ENCODE peak calls at places on chromosomes 1 and 21, in five cellular contexts. One of them, this sample, is unnamed.

GRCh38 chr21:26451014-26451740 is 121.9 kb downstream of the CYYR1 start:
- DNase-seq in MM.1S: no peak
- DNase-seq in BE2C: no peak
- DNase-seq in cardiac muscle cell: no peak
- DNase-seq in CD8-positive, alpha-beta T cell: no peak
- DNase-seq in this sample: no peak

GRCh38 chr1:30912913-30913652 is 4.5 kb upstream of the SDC3 start:
- DNase-seq in cardiac muscle cell: no peak
- DNase-seq in BE2C: no peak
- DNase-seq in CD8-positive, alpha-beta T cell: no peak
- DNase-seq in MM.1S: no peak
- DNase-seq in this sample: no peak

GRCh38 chr1:173603056-173603591 is at the start of gene SLC9C2:
- DNase-seq in cardiac muscle cell: peak; percentile 63
- DNase-seq in MM.1S: peak; percentile 57
- DNase-seq in CD8-positive, alpha-beta T cell: no peak
- DNase-seq in BE2C: no peak
- DNase-seq in this sample: no peak

GRCh38 chr1:181139631-181140051 is 51.1 kb downstream of the IER5 start:
- DNase-seq in BE2C: no peak
- DNase-seq in cardiac muscle cell: no peak
- DNase-seq in CD8-positive, alpha-beta T cell: no peak
- DNase-seq in MM.1S: no peak
- DNase-seq in this sample: no peak

GRCh38 chr1:10738125-10738746 is 58.2 kb downstream of the CASZ1 start:
- DNase-seq in MM.1S: no peak
- DNase-seq in cardiac muscle cell: no peak
- DNase-seq in BE2C: no peak
- DNase-seq in CD8-positive, alpha-beta T cell: no peak
- DNase-seq in this sample: no peak

GRCh38 chr21:43740497-43741156 is 21.7 kb downstream of the PDXK start:
- DNase-seq in CD8-positive, alpha-beta T cell: no peak
- DNase-seq in BE2C: peak; percentile 70
- DNase-seq in cardiac muscle cell: peak; percentile 87
- DNase-seq in MM.1S: no peak
- DNase-seq in this sample: no peak

GRCh38 chr1:158163000-158163947 is 17.4 kb upstream of the CD1D start:
- DNase-seq in MM.1S: peak; percentile 88
- DNase-seq in CD8-positive, alpha-beta T cell: no peak
- DNase-seq in cardiac muscle cell: no peak
- DNase-seq in BE2C: no peak
- DNase-seq in this sample: peak; percentile 65

GRCh38 chr1:160629286-160630210 is 17.3 kb downstream of the SLAMF1 start:
- DNase-seq in cardiac muscle cell: no peak
- DNase-seq in MM.1S: peak; percentile 78
- DNase-seq in CD8-positive, alpha-beta T cell: peak; percentile 62
- DNase-seq in BE2C: no peak
- DNase-seq in this sample: no peak

GRCh38 chr1:33152685-33153432 is 29.0 kb downstream of the TRIM62 start:
- DNase-seq in CD8-positive, alpha-beta T cell: no peak
- DNase-seq in MM.1S: no peak
- DNase-seq in cardiac muscle cell: no peak
- DNase-seq in BE2C: peak; percentile 92
- DNase-seq in this sample: no peak

GRCh38 chr1:63987014-63987630 is 213.3 kb downstream of the ROR1 start:
- DNase-seq in cardiac muscle cell: no peak
- DNase-seq in MM.1S: no peak
- DNase-seq in BE2C: no peak
- DNase-seq in CD8-positive, alpha-beta T cell: no peak
- DNase-seq in this sample: no peak

GRCh38 chr21:35764077-35764476 is 296.2 kb downstream of the SETD4 start:
- DNase-seq in CD8-positive, alpha-beta T cell: no peak
- DNase-seq in MM.1S: no peak
- DNase-seq in BE2C: no peak
- DNase-seq in cardiac muscle cell: no peak
- DNase-seq in this sample: no peak

GRCh38 chr1:226643167-226643566 is 94.6 kb downstream of the STUM start:
- DNase-seq in MM.1S: no peak
- DNase-seq in BE2C: no peak
- DNase-seq in CD8-positive, alpha-beta T cell: peak; percentile 49
- DNase-seq in cardiac muscle cell: no peak
- DNase-seq in this sample: no peak

GRCh38 chr1:5286244-5286643 is 631.8 kb downstream of the AJAP1 start:
- DNase-seq in BE2C: no peak
- DNase-seq in MM.1S: no peak
- DNase-seq in cardiac muscle cell: no peak
- DNase-seq in CD8-positive, alpha-beta T cell: peak; percentile 47
- DNase-seq in this sample: no peak

GRCh38 chr1:2352341-2353214 is 38.8 kb downstream of the MORN1 start:
- DNase-seq in cardiac muscle cell: no peak
- DNase-seq in CD8-positive, alpha-beta T cell: no peak
- DNase-seq in BE2C: peak; percentile 2
- DNase-seq in MM.1S: no peak
- DNase-seq in this sample: no peak

GRCh38 chr1:58204284-58204683 is 342.2 kb downstream of the OMA1 start:
- DNase-seq in CD8-positive, alpha-beta T cell: no peak
- DNase-seq in BE2C: no peak
- DNase-seq in MM.1S: no peak
- DNase-seq in cardiac muscle cell: no peak
- DNase-seq in this sample: no peak

GRCh38 chr1:23984417-23985186 is 4.5 kb upstream of the SRSF10 start:
- DNase-seq in MM.1S: no peak
- DNase-seq in CD8-positive, alpha-beta T cell: no peak
- DNase-seq in cardiac muscle cell: peak; percentile 61
- DNase-seq in BE2C: peak; percentile 36
- DNase-seq in this sample: no peak

GRCh38 chr1:55131801-55132200 is 83.4 kb downstream of the USP24 start:
- DNase-seq in MM.1S: no peak
- DNase-seq in CD8-positive, alpha-beta T cell: no peak
- DNase-seq in cardiac muscle cell: no peak
- DNase-seq in BE2C: no peak
- DNase-seq in this sample: no peak

GRCh38 chr1:42720868-42721267 is 19.2 kb downstream of the CLDN19 start:
- DNase-seq in cardiac muscle cell: no peak
- DNase-seq in CD8-positive, alpha-beta T cell: no peak
- DNase-seq in MM.1S: no peak
- DNase-seq in BE2C: no peak
- DNase-seq in this sample: no peak

GRCh38 chr1:41498809-41499208 is 14.3 kb upstream of the EDN2 start:
- DNase-seq in CD8-positive, alpha-beta T cell: no peak
- DNase-seq in MM.1S: no peak
- DNase-seq in cardiac muscle cell: no peak
- DNase-seq in BE2C: no peak
- DNase-seq in this sample: no peak

GRCh38 chr1:51487628-51488027 is 31.4 kb downstream of the EPS15 start:
- DNase-seq in CD8-positive, alpha-beta T cell: no peak
- DNase-seq in MM.1S: no peak
- DNase-seq in BE2C: no peak
- DNase-seq in cardiac muscle cell: peak; percentile 52
- DNase-seq in this sample: no peak

GRCh38 chr1:181352695-181353094 is 130.6 kb upstream of the CACNA1E start:
- DNase-seq in CD8-positive, alpha-beta T cell: no peak
- DNase-seq in BE2C: no peak
- DNase-seq in cardiac muscle cell: no peak
- DNase-seq in MM.1S: no peak
- DNase-seq in this sample: no peak

GRCh38 chr1:24743404-24744211 is 1.6 kb upstream of the CLIC4 start:
- DNase-seq in MM.1S: peak; percentile 92
- DNase-seq in BE2C: peak; percentile 61
- DNase-seq in cardiac muscle cell: no peak
- DNase-seq in CD8-positive, alpha-beta T cell: no peak
- DNase-seq in this sample: no peak

GRCh38 chr1:5977494-5978444 is 14.5 kb downstream of the NPHP4 start:
- DNase-seq in cardiac muscle cell: no peak
- DNase-seq in MM.1S: no peak
- DNase-seq in BE2C: no peak
- DNase-seq in CD8-positive, alpha-beta T cell: no peak
- DNase-seq in this sample: no peak

GRCh38 chr1:30512253-30512921 is 211.0 kb downstream of the MATN1 start:
- DNase-seq in BE2C: no peak
- DNase-seq in MM.1S: no peak
- DNase-seq in cardiac muscle cell: no peak
- DNase-seq in CD8-positive, alpha-beta T cell: no peak
- DNase-seq in this sample: no peak

GRCh38 chr1:24154215-24154614 is 11.3 kb upstream of the IL22RA1 start:
- DNase-seq in CD8-positive, alpha-beta T cell: no peak
- DNase-seq in MM.1S: no peak
- DNase-seq in cardiac muscle cell: no peak
- DNase-seq in BE2C: no peak
- DNase-seq in this sample: no peak

GRCh38 chr1:44613932-44614331 is 60.3 kb downstream of the TMEM53 start:
- DNase-seq in BE2C: no peak
- DNase-seq in cardiac muscle cell: peak; percentile 30
- DNase-seq in CD8-positive, alpha-beta T cell: no peak
- DNase-seq in MM.1S: no peak
- DNase-seq in this sample: no peak
- TF ChIP-seq CTCF in BE2C: no peak
- TF ChIP-seq CTCF in cardiac muscle cell: no peak
- TF ChIP-seq CTCF in CD8-positive, alpha-beta T cell: no peak
- TF ChIP-seq CTCF in MM.1S: no peak
- TF ChIP-seq CTCF in this sample: no peak

DNA sequence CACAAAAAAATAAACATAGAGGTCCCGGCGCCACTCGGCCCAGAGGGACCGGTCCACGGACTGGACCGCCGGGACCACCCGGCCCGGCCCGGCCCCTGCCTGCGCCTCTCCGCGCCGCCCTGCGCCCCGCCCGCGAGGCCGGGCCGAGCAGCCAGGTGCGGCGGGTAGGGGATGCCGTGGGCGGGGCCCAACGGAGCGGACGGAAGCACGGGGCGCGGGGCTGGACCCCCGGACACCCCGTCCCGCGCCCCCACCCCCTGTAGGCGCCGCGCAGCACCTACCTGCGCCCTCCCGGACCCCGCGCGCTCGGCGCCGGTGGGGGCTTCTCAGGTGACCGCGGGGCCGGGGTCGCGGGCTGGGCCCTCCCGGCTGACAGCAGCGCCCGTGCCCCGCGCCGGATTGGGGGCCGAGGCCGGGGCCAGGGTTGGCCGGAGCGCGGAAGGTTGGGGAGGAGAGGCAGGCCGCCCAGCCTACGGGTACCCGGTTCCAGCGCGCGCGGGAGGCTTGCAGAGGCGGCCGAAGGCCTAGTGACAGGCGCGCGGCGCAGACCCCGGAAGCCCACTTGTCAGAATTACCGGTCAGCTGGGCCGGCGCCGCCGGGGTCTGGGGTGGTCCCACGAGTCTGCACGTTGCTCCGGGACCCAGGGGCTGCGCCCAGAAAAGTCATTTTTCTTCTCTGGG is 351.9 kb upstream of the CAMK1G start:
- DNase-seq in cardiac muscle cell: no peak
- DNase-seq in CD8-positive, alpha-beta T cell: no peak
- DNase-seq in MM.1S: no peak
- DNase-seq in BE2C: no peak
- DNase-seq in this sample: no peak
- H3K4me3 ChIP-seq in cardiac muscle cell: no peak overlapping the region
- H3K4me3 ChIP-seq in CD8-positive, alpha-beta T cell: no peak overlapping the region
- H3K4me3 ChIP-seq in MM.1S: no peak overlapping the region
- H3K4me3 ChIP-seq in BE2C: no peak overlapping the region
- H3K4me3 ChIP-seq in this sample: no peak overlapping the region

GRCh38 chr1:36572906-36573305 is 90.2 kb upstream of the CSF3R start:
- DNase-seq in MM.1S: no peak
- DNase-seq in BE2C: peak; percentile 30
- DNase-seq in cardiac muscle cell: no peak
- DNase-seq in CD8-positive, alpha-beta T cell: no peak
- DNase-seq in this sample: no peak

GRCh38 chr1:36573445-36573844 is 90.7 kb upstream of the CSF3R start:
- DNase-seq in cardiac muscle cell: no peak
- DNase-seq in BE2C: no peak
- DNase-seq in CD8-positive, alpha-beta T cell: no peak
- DNase-seq in MM.1S: no peak
- DNase-seq in this sample: no peak

GRCh38 chr1:36579049-36579448 is 96.3 kb upstream of the CSF3R start:
- DNase-seq in MM.1S: no peak
- DNase-seq in BE2C: no peak
- DNase-seq in CD8-positive, alpha-beta T cell: no peak
- DNase-seq in cardiac muscle cell: no peak
- DNase-seq in this sample: no peak

GRCh38 chr1:36576118-36576517 is 93.4 kb upstream of the CSF3R start:
- DNase-seq in MM.1S: no peak
- DNase-seq in CD8-positive, alpha-beta T cell: peak; percentile 9
- DNase-seq in cardiac muscle cell: peak; percentile 79
- DNase-seq in BE2C: peak; percentile 73
- DNase-seq in this sample: no peak

GRCh38 chr1:36576677-36577076 is 94.0 kb upstream of the CSF3R start:
- DNase-seq in BE2C: no peak
- DNase-seq in cardiac muscle cell: no peak
- DNase-seq in CD8-positive, alpha-beta T cell: no peak
- DNase-seq in MM.1S: no peak
- DNase-seq in this sample: no peak
- TF ChIP-seq CTCF in BE2C: no peak
- TF ChIP-seq CTCF in cardiac muscle cell: no peak
- TF ChIP-seq CTCF in CD8-positive, alpha-beta T cell: no peak
- TF ChIP-seq CTCF in MM.1S: no peak
- TF ChIP-seq CTCF in this sample: no peak

DNA sequence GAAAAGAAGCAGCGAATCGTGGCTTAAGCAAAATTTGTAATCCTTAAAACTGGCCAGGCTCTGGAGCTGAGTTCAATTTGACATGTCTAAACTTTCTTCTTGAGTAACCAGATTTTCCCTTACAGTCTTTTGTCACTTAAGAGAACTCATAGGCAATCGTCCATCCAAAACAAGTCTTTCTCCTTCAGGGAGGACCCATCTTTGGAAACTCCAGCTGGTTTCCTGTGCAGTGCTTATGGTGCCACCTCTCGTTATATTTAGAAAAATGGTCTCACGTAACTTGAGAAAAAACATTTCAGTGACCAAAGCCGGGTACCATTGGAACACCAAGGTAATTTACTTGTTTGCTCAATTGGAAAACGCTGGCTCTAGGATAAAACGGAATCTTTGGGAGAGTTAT is 1.9 kb upstream of the PTTG1IP start:
- DNase-seq in cardiac muscle cell: no peak
- DNase-seq in MM.1S: peak; percentile 66
- DNase-seq in BE2C: no peak
- DNase-seq in CD8-positive, alpha-beta T cell: no peak
- DNase-seq in this sample: no peak
- H3K4me3 ChIP-seq in cardiac muscle cell: peak overlapping the region; percentile 64
- H3K4me3 ChIP-seq in MM.1S: peak overlapping the region; percentile 78
- H3K4me3 ChIP-seq in BE2C: no peak overlapping the region
- H3K4me3 ChIP-seq in CD8-positive, alpha-beta T cell: peak overlapping the region; percentile 76
- H3K4me3 ChIP-seq in this sample: peak overlapping the region; percentile 71

GRCh38 chr1:218983848-218984247 is 189.8 kb upstream of the LYPLAL1 start:
- DNase-seq in CD8-positive, alpha-beta T cell: no peak
- DNase-seq in cardiac muscle cell: peak; percentile 6
- DNase-seq in MM.1S: no peak
- DNase-seq in BE2C: peak; percentile 36
- DNase-seq in this sample: no peak
- TF ChIP-seq CTCF in CD8-positive, alpha-beta T cell: no peak
- TF ChIP-seq CTCF in cardiac muscle cell: peak; percentile 16
- TF ChIP-seq CTCF in MM.1S: peak; percentile 28
- TF ChIP-seq CTCF in BE2C: peak; percentile 54
- TF ChIP-seq CTCF in this sample: peak; percentile 48

This sample was measured in GM12864.